ENCODE peak calls at places on chromosomes 5 and 9, in five cellular contexts. I, P, A, K and X are unnamed samples.
A peak's percentile ranks its signal among the peaks of the same experiment; 100 is the strongest.

GRCh38 chr5:110909950-110910349 is 161.6 kb upstream of the TSLP start:
- DNase-seq in A (no peak), I (no peak), K (no peak), P (no peak), X (no peak)

GRCh38 chr9:36006541-36006940 is 30.2 kb upstream of the RECK start:
- DNase-seq in K (no peak), A (no peak), P (peak; percentile 28), I (no peak), X (peak; percentile 96)

GRCh38 chr9:6414291-6414690 is 1.3 kb downstream of the UHRF2 start:
- DNase-seq in I (no peak), A (no peak), P (no peak), K (no peak), X (peak; percentile 98)

GRCh38 chr9:130825051-130825651 is 9.9 kb upstream of the ABL1 start:
- DNase-seq in A (no peak), I (no peak), P (peak; percentile 66), K (no peak), X (peak; percentile 86)

GRCh38 chr5:95530441-95530840 is 24.3 kb downstream of the SKIC3 start:
- DNase-seq in I (no peak), P (no peak), A (no peak), K (no peak), X (no peak)

GRCh38 chr5:67095346-67095871 is 101.2 kb downstream of the CD180 start:
- DNase-seq in I (peak; percentile 68), A (no peak), K (no peak), P (no peak), X (no peak)

GRCh38 chr5:175778951-175779475 is 92.4 kb upstream of the CPLX2 start:
- DNase-seq in K (no peak), I (peak; percentile 17), P (no peak), A (no peak), X (no peak)

GRCh38 chr9:124969401-124969800 is 28.5 kb upstream of the GOLGA1 start:
- DNase-seq in K (no peak), I (no peak), P (no peak), A (no peak), X (no peak)

GRCh38 chr9:131178382-131178781 is 53.0 kb downstream of the NUP214 start:
- DNase-seq in I (peak; percentile 71), P (peak; percentile 88), A (peak; percentile 44), K (peak; percentile 56), X (peak; percentile 88)

GRCh38 chr5:156366536-156366935 is 39.6 kb downstream of the SGCD start:
- DNase-seq in P (no peak), A (no peak), I (no peak), K (no peak), X (no peak)

GRCh38 chr9:107260437-107261081 is 22.5 kb upstream of the RAD23B start:
- DNase-seq in P (no peak), K (no peak), A (peak; percentile 30), I (no peak), X (peak; percentile 66)

GRCh38 chr9:95024097-95024671 is 293.3 kb downstream of the FANCC start:
- DNase-seq in K (no peak), P (no peak), A (no peak), I (peak; percentile 37), X (no peak)

GRCh38 chr5:110925398-110925797 is 146.1 kb upstream of the TSLP start:
- DNase-seq in K (no peak), P (no peak), I (no peak), A (no peak), X (no peak)

GRCh38 chr5:6435356-6435755 is 13.3 kb upstream of the UBE2QL1 start:
- DNase-seq in I (no peak), P (peak; percentile 3), A (no peak), K (no peak), X (peak; percentile 6)

GRCh38 chr9:95363051-95363841 is 45.7 kb upstream of the FANCC start:
- DNase-seq in I (no peak), P (no peak), K (no peak), A (no peak), X (no peak)

GRCh38 chr9:109010676-109011655 is 2.3 kb downstream of the CTNNAL1 start:
- DNase-seq in I (no peak), P (no peak), K (peak; percentile 22), A (no peak), X (peak; percentile 78)

GRCh38 chr5:160175438-160176218 is 53.7 kb upstream of the FABP6 start:
- DNase-seq in K (no peak), A (no peak), I (peak; percentile 61), P (no peak), X (no peak)

GRCh38 chr5:132661231-132662003 is 3.4 kb downstream of the IL13 start:
- DNase-seq in K (no peak), P (no peak), A (no peak), I (no peak), X (peak; percentile 47)

GRCh38 chr9:84775056-84775648 is 105.6 kb downstream of the NTRK2 start:
- DNase-seq in I (no peak), A (no peak), P (no peak), K (no peak), X (no peak)

GRCh38 chr9:120378680-120379079 is 201.3 kb downstream of the CDK5RAP2 start:
- DNase-seq in I (no peak), P (no peak), A (no peak), K (no peak), X (no peak)

GRCh38 chr5:172302047-172302710 is 18.6 kb upstream of the UBTD2 start:
- DNase-seq in A (no peak), I (no peak), K (no peak), P (no peak), X (no peak)